ENCODE peak calls at places on chromosome 14, in six cellular contexts. O is LNCaP clone FGC, K is OCI-LY7, D is lung, U is IMR-90, M is AG10803. W is an unnamed sample.

GRCh38 chr14:101033446-101034165 is 130.1 kb upstream of the RTL1 start:
- DNase-seq in O (no peak), K (no peak), D (no peak), U (no peak), M (no peak), W (no peak)

GRCh38 chr14:22266141-22266442 is 322.9 kb downstream of the DAD1 start:
- DNase-seq in O (no peak), K (no peak), D (no peak), U (peak), M (no peak), W (no peak)

GRCh38 chr14:32847867-32848266 is 90.8 kb upstream of the NPAS3 start:
- DNase-seq in O (no peak), K (no peak), D (no peak), U (no peak), M (no peak), W (no peak)

GRCh38 chr14:69696633-69697557 is 70.0 kb upstream of the SRSF5 start:
- DNase-seq in O (no peak), K (no peak), D (no peak), U (no peak), M (no peak), W (no peak)

GRCh38 chr14:22390824-22391461 is 198.1 kb downstream of the DAD1 start:
- DNase-seq in O (no peak), K (no peak), D (no peak), U (no peak), M (no peak), W (no peak)

GRCh38 chr14:68665792-68666195 is 127.1 kb downstream of the ZFP36L1 start:
- DNase-seq in O (no peak), K (no peak), D (no peak), U (no peak), M (no peak), W (no peak)

GRCh38 chr14:21734457-21735074 is 60.9 kb upstream of the OR4E1 start:
- DNase-seq in O (peak), K (peak), D (no peak), U (peak), M (no peak), W (no peak)

GRCh38 chr14:90658541-90658967 is 157.7 kb downstream of the TTC7B start:
- DNase-seq in O (no peak), K (no peak), D (no peak), U (peak), M (peak), W (no peak)

GRCh38 chr14:74571441-74571841 is 40.6 kb downstream of the LTBP2 start:
- DNase-seq in O (no peak), K (no peak), D (no peak), U (peak), M (peak), W (no peak)

GRCh38 chr14:105477659-105478623 is 3.3 kb downstream of the CRIP2 start:
- DNase-seq in O (no peak), K (no peak), D (no peak), U (no peak), M (no peak), W (no peak)

GRCh38 chr14:105486974-105487448 is 325 bp downstream of the CRIP1 start:
- DNase-seq in O (no peak), K (no peak), D (peak), U (no peak), M (peak), W (no peak)

GRCh38 chr14:63203618-63204406 is 431 bp upstream of the RHOJ start:
- DNase-seq in O (no peak), K (no peak), D (peak), U (peak), M (peak), W (peak)

GRCh38 chr14:73789996-73790581 is 61.5 kb upstream of the PTGR2 start:
- DNase-seq in O (no peak), K (no peak), D (peak), U (peak), M (peak), W (peak)

GRCh38 chr14:74468513-74468912 is 24.6 kb downstream of the NPC2 start:
- DNase-seq in O (no peak), K (no peak), D (no peak), U (no peak), M (no peak), W (no peak)

DNA sequence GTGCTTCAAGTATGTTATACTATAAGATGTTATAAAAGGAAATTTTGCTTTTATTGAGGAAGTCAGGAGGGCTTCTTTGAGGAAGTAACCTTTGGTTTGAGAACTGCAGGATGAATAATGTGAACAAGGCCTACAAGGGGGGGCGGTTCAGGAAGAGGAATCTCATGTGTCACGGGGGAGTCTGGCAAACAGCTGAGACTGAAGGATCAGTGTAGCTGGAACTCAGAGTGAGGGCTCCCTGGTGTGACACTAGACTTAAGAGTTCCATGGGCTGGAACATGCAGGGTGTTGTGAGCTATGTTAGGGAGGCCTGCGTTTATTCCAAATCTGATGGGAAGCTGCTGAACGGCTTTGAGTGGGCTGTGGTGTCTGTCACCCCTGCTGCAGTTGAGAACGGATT is 62.3 kb downstream of the UNC79 start:
- DNase-seq in O (no peak), K (no peak), D (no peak), U (no peak), M (no peak), W (no peak)
- TF ChIP-seq CTCF in O (no peak), K (no peak), D (no peak), U (no peak), M (no peak), W (no peak)

GRCh38 chr14:71780075-71780474 is 152.2 kb upstream of the RGS6 start:
- DNase-seq in O (no peak), K (no peak), D (no peak), U (no peak), M (no peak), W (no peak)

GRCh38 chr14:71783786-71784185 is 148.4 kb upstream of the RGS6 start:
- DNase-seq in O (no peak), K (no peak), D (no peak), U (no peak), M (no peak), W (no peak)

GRCh38 chr14:71780822-71781221 is 151.4 kb upstream of the RGS6 start:
- DNase-seq in O (no peak), K (no peak), D (no peak), U (no peak), M (no peak), W (no peak)

GRCh38 chr14:71789005-71789404 is 143.2 kb upstream of the RGS6 start:
- DNase-seq in O (no peak), K (no peak), D (no peak), U (no peak), M (no peak), W (no peak)

GRCh38 chr14:71783101-71783500 is 149.1 kb upstream of the RGS6 start:
- DNase-seq in O (no peak), K (no peak), D (no peak), U (no peak), M (no peak), W (no peak)
- H3K4me3 ChIP-seq in O (no peak), K (no peak), D (no peak), U (no peak), M (no peak), W (no peak)

GRCh38 chr14:55802986-55803431 is 223.0 kb downstream of the KTN1 start:
- DNase-seq in O (peak), K (no peak), D (no peak), U (peak), M (no peak), W (peak)
- TF ChIP-seq CTCF in O (peak), K (no peak), D (no peak), U (peak), M (no peak), W (no peak)

DNA sequence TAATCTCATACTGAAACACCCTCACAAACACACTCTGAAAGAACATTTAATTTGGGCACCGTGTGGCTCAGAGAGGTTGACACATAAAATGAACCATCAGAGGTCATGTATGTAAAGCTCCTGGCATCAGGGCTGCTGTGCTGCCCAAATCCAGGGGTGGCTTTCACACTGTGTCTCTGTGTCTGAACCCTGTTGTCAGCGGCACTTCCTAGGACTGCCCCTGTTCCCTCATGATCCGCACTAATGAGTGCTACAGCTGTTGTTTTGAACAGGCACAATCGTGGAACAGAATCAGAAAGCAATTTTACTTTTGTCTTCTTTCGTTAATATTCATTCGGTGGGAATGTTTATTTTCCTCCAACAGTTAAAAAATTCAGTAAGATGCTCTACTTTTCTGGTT is 428.6 kb upstream of the FBXO33 start:
- DNase-seq in O (no peak), K (no peak), D (no peak), U (no peak), M (no peak), W (no peak)
- H3K4me3 ChIP-seq in O (no peak), K (no peak), D (no peak), U (no peak), M (no peak), W (no peak)